ENCODE peak calls at places on chromosomes 13 and 19, in ten cellular contexts. One of them, this sample, is unnamed.

GRCh38 chr13:40187836-40188591 is 478.4 kb downstream of the FOXO1 start:
- DNase-seq in retinal pigment epithelial cell: peak
- DNase-seq in H7: peak
- DNase-seq in stimulated activated CD4-positive, alpha-beta T cell treated with anti-CD3 and anti-CD28 coated beads, Interleukin-2, amount 100 ng/mL, for 48 hours: peak
- DNase-seq in activated CD4-positive, alpha-beta T cell treated with anti-CD3 and anti-CD28 coated beads for 1 hour: peak
- DNase-seq in fibroblast of villous mesenchyme: peak
- DNase-seq in C1 segment of cervical spinal cord: no peak
- DNase-seq in NB4: no peak
- DNase-seq in kidney: no peak
- DNase-seq in fibroblast of the conjunctiva: no peak
- DNase-seq in this sample: no peak

GRCh38 chr19:21610787-21611186 is 105.4 kb downstream of the ZNF429 start:
- DNase-seq in retinal pigment epithelial cell: no peak
- DNase-seq in H7: no peak
- DNase-seq in stimulated activated CD4-positive, alpha-beta T cell treated with anti-CD3 and anti-CD28 coated beads, Interleukin-2, amount 100 ng/mL, for 48 hours: no peak
- DNase-seq in activated CD4-positive, alpha-beta T cell treated with anti-CD3 and anti-CD28 coated beads for 1 hour: no peak
- DNase-seq in fibroblast of villous mesenchyme: no peak
- DNase-seq in C1 segment of cervical spinal cord: no peak
- DNase-seq in NB4: no peak
- DNase-seq in kidney: no peak
- DNase-seq in fibroblast of the conjunctiva: no peak
- DNase-seq in this sample: no peak

GRCh38 chr19:10552596-10553053 is 8.9 kb downstream of the ATG4D start:
- DNase-seq in retinal pigment epithelial cell: no peak
- DNase-seq in H7: peak
- DNase-seq in stimulated activated CD4-positive, alpha-beta T cell treated with anti-CD3 and anti-CD28 coated beads, Interleukin-2, amount 100 ng/mL, for 48 hours: no peak
- DNase-seq in activated CD4-positive, alpha-beta T cell treated with anti-CD3 and anti-CD28 coated beads for 1 hour: no peak
- DNase-seq in fibroblast of villous mesenchyme: no peak
- DNase-seq in C1 segment of cervical spinal cord: no peak
- DNase-seq in NB4: peak
- DNase-seq in kidney: no peak
- DNase-seq in fibroblast of the conjunctiva: no peak
- DNase-seq in this sample: no peak

GRCh38 chr13:99617474-99618255 is 116.4 kb downstream of the TM9SF2 start:
- DNase-seq in retinal pigment epithelial cell: no peak
- DNase-seq in H7: peak
- DNase-seq in stimulated activated CD4-positive, alpha-beta T cell treated with anti-CD3 and anti-CD28 coated beads, Interleukin-2, amount 100 ng/mL, for 48 hours: peak
- DNase-seq in activated CD4-positive, alpha-beta T cell treated with anti-CD3 and anti-CD28 coated beads for 1 hour: no peak
- DNase-seq in fibroblast of villous mesenchyme: peak
- DNase-seq in C1 segment of cervical spinal cord: peak
- DNase-seq in NB4: peak
- DNase-seq in kidney: no peak
- DNase-seq in fibroblast of the conjunctiva: peak
- DNase-seq in this sample: peak

GRCh38 chr13:23488442-23488841 is 54.9 kb upstream of the SACS start:
- DNase-seq in retinal pigment epithelial cell: no peak
- DNase-seq in H7: no peak
- DNase-seq in stimulated activated CD4-positive, alpha-beta T cell treated with anti-CD3 and anti-CD28 coated beads, Interleukin-2, amount 100 ng/mL, for 48 hours: no peak
- DNase-seq in activated CD4-positive, alpha-beta T cell treated with anti-CD3 and anti-CD28 coated beads for 1 hour: no peak
- DNase-seq in fibroblast of villous mesenchyme: peak
- DNase-seq in C1 segment of cervical spinal cord: no peak
- DNase-seq in NB4: no peak
- DNase-seq in kidney: no peak
- DNase-seq in fibroblast of the conjunctiva: no peak
- DNase-seq in this sample: no peak

GRCh38 chr13:30235206-30235605 is 72.1 kb downstream of the KATNAL1 start:
- DNase-seq in retinal pigment epithelial cell: no peak
- DNase-seq in H7: no peak
- DNase-seq in stimulated activated CD4-positive, alpha-beta T cell treated with anti-CD3 and anti-CD28 coated beads, Interleukin-2, amount 100 ng/mL, for 48 hours: no peak
- DNase-seq in activated CD4-positive, alpha-beta T cell treated with anti-CD3 and anti-CD28 coated beads for 1 hour: no peak
- DNase-seq in fibroblast of villous mesenchyme: peak
- DNase-seq in C1 segment of cervical spinal cord: no peak
- DNase-seq in NB4: peak
- DNase-seq in kidney: no peak
- DNase-seq in fibroblast of the conjunctiva: no peak
- DNase-seq in this sample: no peak

GRCh38 chr19:13692096-13692495 is 72.2 kb upstream of the MRI1 start:
- DNase-seq in retinal pigment epithelial cell: peak
- DNase-seq in H7: no peak
- DNase-seq in stimulated activated CD4-positive, alpha-beta T cell treated with anti-CD3 and anti-CD28 coated beads, Interleukin-2, amount 100 ng/mL, for 48 hours: no peak
- DNase-seq in activated CD4-positive, alpha-beta T cell treated with anti-CD3 and anti-CD28 coated beads for 1 hour: no peak
- DNase-seq in fibroblast of villous mesenchyme: no peak
- DNase-seq in C1 segment of cervical spinal cord: peak
- DNase-seq in NB4: no peak
- DNase-seq in kidney: no peak
- DNase-seq in fibroblast of the conjunctiva: no peak
- DNase-seq in this sample: peak

GRCh38 chr19:50430888-50431342 is 1.8 kb upstream of the MYBPC2 start:
- DNase-seq in retinal pigment epithelial cell: no peak
- DNase-seq in H7: no peak
- DNase-seq in stimulated activated CD4-positive, alpha-beta T cell treated with anti-CD3 and anti-CD28 coated beads, Interleukin-2, amount 100 ng/mL, for 48 hours: no peak
- DNase-seq in activated CD4-positive, alpha-beta T cell treated with anti-CD3 and anti-CD28 coated beads for 1 hour: no peak
- DNase-seq in fibroblast of villous mesenchyme: no peak
- DNase-seq in C1 segment of cervical spinal cord: no peak
- DNase-seq in NB4: no peak
- DNase-seq in kidney: no peak
- DNase-seq in fibroblast of the conjunctiva: no peak
- DNase-seq in this sample: no peak

GRCh38 chr19:48413879-48414623 is 20.6 kb downstream of the GRIN2D start:
- DNase-seq in retinal pigment epithelial cell: no peak
- DNase-seq in H7: peak
- DNase-seq in stimulated activated CD4-positive, alpha-beta T cell treated with anti-CD3 and anti-CD28 coated beads, Interleukin-2, amount 100 ng/mL, for 48 hours: no peak
- DNase-seq in activated CD4-positive, alpha-beta T cell treated with anti-CD3 and anti-CD28 coated beads for 1 hour: no peak
- DNase-seq in fibroblast of villous mesenchyme: no peak
- DNase-seq in C1 segment of cervical spinal cord: no peak
- DNase-seq in NB4: peak
- DNase-seq in kidney: peak
- DNase-seq in fibroblast of the conjunctiva: no peak
- DNase-seq in this sample: no peak

GRCh38 chr19:14090509-14091085 is at the start of gene SAMD1:
- DNase-seq in retinal pigment epithelial cell: no peak
- DNase-seq in H7: peak
- DNase-seq in stimulated activated CD4-positive, alpha-beta T cell treated with anti-CD3 and anti-CD28 coated beads, Interleukin-2, amount 100 ng/mL, for 48 hours: peak
- DNase-seq in activated CD4-positive, alpha-beta T cell treated with anti-CD3 and anti-CD28 coated beads for 1 hour: peak
- DNase-seq in fibroblast of villous mesenchyme: peak
- DNase-seq in C1 segment of cervical spinal cord: peak
- DNase-seq in NB4: peak
- DNase-seq in kidney: peak
- DNase-seq in fibroblast of the conjunctiva: peak
- DNase-seq in this sample: peak

GRCh38 chr19:34838753-34839431 is 65.9 kb upstream of the ZNF599 start:
- DNase-seq in retinal pigment epithelial cell: no peak
- DNase-seq in H7: peak
- DNase-seq in stimulated activated CD4-positive, alpha-beta T cell treated with anti-CD3 and anti-CD28 coated beads, Interleukin-2, amount 100 ng/mL, for 48 hours: no peak
- DNase-seq in activated CD4-positive, alpha-beta T cell treated with anti-CD3 and anti-CD28 coated beads for 1 hour: no peak
- DNase-seq in fibroblast of villous mesenchyme: no peak
- DNase-seq in C1 segment of cervical spinal cord: no peak
- DNase-seq in NB4: peak
- DNase-seq in kidney: no peak
- DNase-seq in fibroblast of the conjunctiva: no peak
- DNase-seq in this sample: no peak

GRCh38 chr19:39024875-39025641 is 7.3 kb downstream of the FBXO27 start:
- DNase-seq in retinal pigment epithelial cell: no peak
- DNase-seq in H7: no peak
- DNase-seq in stimulated activated CD4-positive, alpha-beta T cell treated with anti-CD3 and anti-CD28 coated beads, Interleukin-2, amount 100 ng/mL, for 48 hours: no peak
- DNase-seq in activated CD4-positive, alpha-beta T cell treated with anti-CD3 and anti-CD28 coated beads for 1 hour: no peak
- DNase-seq in fibroblast of villous mesenchyme: no peak
- DNase-seq in C1 segment of cervical spinal cord: no peak
- DNase-seq in NB4: no peak
- DNase-seq in kidney: no peak
- DNase-seq in fibroblast of the conjunctiva: no peak
- DNase-seq in this sample: no peak

GRCh38 chr13:50713849-50714248 is 129.6 kb downstream of the DLEU7 start:
- DNase-seq in retinal pigment epithelial cell: no peak
- DNase-seq in H7: no peak
- DNase-seq in stimulated activated CD4-positive, alpha-beta T cell treated with anti-CD3 and anti-CD28 coated beads, Interleukin-2, amount 100 ng/mL, for 48 hours: no peak
- DNase-seq in activated CD4-positive, alpha-beta T cell treated with anti-CD3 and anti-CD28 coated beads for 1 hour: no peak
- DNase-seq in fibroblast of villous mesenchyme: peak
- DNase-seq in C1 segment of cervical spinal cord: no peak
- DNase-seq in NB4: peak
- DNase-seq in kidney: no peak
- DNase-seq in fibroblast of the conjunctiva: no peak
- DNase-seq in this sample: no peak

GRCh38 chr13:84651288-84651687 is 769.0 kb upstream of the SLITRK1 start:
- DNase-seq in retinal pigment epithelial cell: peak
- DNase-seq in H7: no peak
- DNase-seq in stimulated activated CD4-positive, alpha-beta T cell treated with anti-CD3 and anti-CD28 coated beads, Interleukin-2, amount 100 ng/mL, for 48 hours: no peak
- DNase-seq in activated CD4-positive, alpha-beta T cell treated with anti-CD3 and anti-CD28 coated beads for 1 hour: no peak
- DNase-seq in fibroblast of villous mesenchyme: peak
- DNase-seq in C1 segment of cervical spinal cord: no peak
- DNase-seq in NB4: no peak
- DNase-seq in kidney: no peak
- DNase-seq in fibroblast of the conjunctiva: peak
- DNase-seq in this sample: no peak

GRCh38 chr19:37930416-37930815 is 23.4 kb downstream of the SIPA1L3 start:
- DNase-seq in retinal pigment epithelial cell: no peak
- DNase-seq in H7: no peak
- DNase-seq in stimulated activated CD4-positive, alpha-beta T cell treated with anti-CD3 and anti-CD28 coated beads, Interleukin-2, amount 100 ng/mL, for 48 hours: no peak
- DNase-seq in activated CD4-positive, alpha-beta T cell treated with anti-CD3 and anti-CD28 coated beads for 1 hour: no peak
- DNase-seq in fibroblast of villous mesenchyme: no peak
- DNase-seq in C1 segment of cervical spinal cord: no peak
- DNase-seq in NB4: no peak
- DNase-seq in kidney: no peak
- DNase-seq in fibroblast of the conjunctiva: no peak
- DNase-seq in this sample: no peak

GRCh38 chr13:102128216-102128800 is 273.5 kb downstream of the FGF14 start:
- DNase-seq in retinal pigment epithelial cell: peak
- DNase-seq in H7: no peak
- DNase-seq in stimulated activated CD4-positive, alpha-beta T cell treated with anti-CD3 and anti-CD28 coated beads, Interleukin-2, amount 100 ng/mL, for 48 hours: no peak
- DNase-seq in activated CD4-positive, alpha-beta T cell treated with anti-CD3 and anti-CD28 coated beads for 1 hour: no peak
- DNase-seq in fibroblast of villous mesenchyme: peak
- DNase-seq in C1 segment of cervical spinal cord: no peak
- DNase-seq in NB4: peak
- DNase-seq in kidney: no peak
- DNase-seq in fibroblast of the conjunctiva: peak
- DNase-seq in this sample: no peak

GRCh38 chr19:13784731-13785452 is 10.4 kb upstream of the ZSWIM4 start:
- DNase-seq in retinal pigment epithelial cell: no peak
- DNase-seq in H7: peak
- DNase-seq in stimulated activated CD4-positive, alpha-beta T cell treated with anti-CD3 and anti-CD28 coated beads, Interleukin-2, amount 100 ng/mL, for 48 hours: peak
- DNase-seq in activated CD4-positive, alpha-beta T cell treated with anti-CD3 and anti-CD28 coated beads for 1 hour: peak
- DNase-seq in fibroblast of villous mesenchyme: peak
- DNase-seq in C1 segment of cervical spinal cord: peak
- DNase-seq in NB4: peak
- DNase-seq in kidney: peak
- DNase-seq in fibroblast of the conjunctiva: peak
- DNase-seq in this sample: peak

GRCh38 chr19:29529646-29530548 is 4.1 kb downstream of the VSTM2B start:
- DNase-seq in retinal pigment epithelial cell: no peak
- DNase-seq in H7: peak
- DNase-seq in stimulated activated CD4-positive, alpha-beta T cell treated with anti-CD3 and anti-CD28 coated beads, Interleukin-2, amount 100 ng/mL, for 48 hours: no peak
- DNase-seq in activated CD4-positive, alpha-beta T cell treated with anti-CD3 and anti-CD28 coated beads for 1 hour: no peak
- DNase-seq in fibroblast of villous mesenchyme: no peak
- DNase-seq in C1 segment of cervical spinal cord: no peak
- DNase-seq in NB4: no peak
- DNase-seq in kidney: no peak
- DNase-seq in fibroblast of the conjunctiva: no peak
- DNase-seq in this sample: no peak

GRCh38 chr19:45161715-45162463 is 1.1 kb upstream of the NKPD1 start:
- DNase-seq in retinal pigment epithelial cell: no peak
- DNase-seq in H7: peak
- DNase-seq in stimulated activated CD4-positive, alpha-beta T cell treated with anti-CD3 and anti-CD28 coated beads, Interleukin-2, amount 100 ng/mL, for 48 hours: no peak
- DNase-seq in activated CD4-positive, alpha-beta T cell treated with anti-CD3 and anti-CD28 coated beads for 1 hour: no peak
- DNase-seq in fibroblast of villous mesenchyme: peak
- DNase-seq in C1 segment of cervical spinal cord: no peak
- DNase-seq in NB4: no peak
- DNase-seq in kidney: peak
- DNase-seq in fibroblast of the conjunctiva: no peak
- DNase-seq in this sample: no peak

GRCh38 chr13:34502621-34503020 is 439.4 kb upstream of the NBEA start:
- DNase-seq in retinal pigment epithelial cell: no peak
- DNase-seq in H7: no peak
- DNase-seq in stimulated activated CD4-positive, alpha-beta T cell treated with anti-CD3 and anti-CD28 coated beads, Interleukin-2, amount 100 ng/mL, for 48 hours: no peak
- DNase-seq in activated CD4-positive, alpha-beta T cell treated with anti-CD3 and anti-CD28 coated beads for 1 hour: no peak
- DNase-seq in fibroblast of villous mesenchyme: no peak
- DNase-seq in C1 segment of cervical spinal cord: no peak
- DNase-seq in NB4: no peak
- DNase-seq in kidney: no peak
- DNase-seq in fibroblast of the conjunctiva: no peak
- DNase-seq in this sample: no peak

GRCh38 chr19:8575467-8575997 is 1.7 kb downstream of the MYO1F start:
- DNase-seq in retinal pigment epithelial cell: no peak
- DNase-seq in H7: peak
- DNase-seq in stimulated activated CD4-positive, alpha-beta T cell treated with anti-CD3 and anti-CD28 coated beads, Interleukin-2, amount 100 ng/mL, for 48 hours: no peak
- DNase-seq in activated CD4-positive, alpha-beta T cell treated with anti-CD3 and anti-CD28 coated beads for 1 hour: peak
- DNase-seq in fibroblast of villous mesenchyme: peak
- DNase-seq in C1 segment of cervical spinal cord: peak
- DNase-seq in NB4: peak
- DNase-seq in kidney: no peak
- DNase-seq in fibroblast of the conjunctiva: no peak
- DNase-seq in this sample: no peak

GRCh38 chr13:25821761-25822160 is 230.1 kb downstream of the SHISA2 start:
- DNase-seq in retinal pigment epithelial cell: no peak
- DNase-seq in H7: no peak
- DNase-seq in stimulated activated CD4-positive, alpha-beta T cell treated with anti-CD3 and anti-CD28 coated beads, Interleukin-2, amount 100 ng/mL, for 48 hours: no peak
- DNase-seq in activated CD4-positive, alpha-beta T cell treated with anti-CD3 and anti-CD28 coated beads for 1 hour: no peak
- DNase-seq in fibroblast of villous mesenchyme: no peak
- DNase-seq in C1 segment of cervical spinal cord: no peak
- DNase-seq in NB4: no peak
- DNase-seq in kidney: no peak
- DNase-seq in fibroblast of the conjunctiva: no peak
- DNase-seq in this sample: no peak

GRCh38 chr19:3266792-3267469 is 42.5 kb downstream of the CELF5 start:
- DNase-seq in retinal pigment epithelial cell: no peak
- DNase-seq in H7: no peak
- DNase-seq in stimulated activated CD4-positive, alpha-beta T cell treated with anti-CD3 and anti-CD28 coated beads, Interleukin-2, amount 100 ng/mL, for 48 hours: no peak
- DNase-seq in activated CD4-positive, alpha-beta T cell treated with anti-CD3 and anti-CD28 coated beads for 1 hour: no peak
- DNase-seq in fibroblast of villous mesenchyme: no peak
- DNase-seq in C1 segment of cervical spinal cord: no peak
- DNase-seq in NB4: no peak
- DNase-seq in kidney: no peak
- DNase-seq in fibroblast of the conjunctiva: no peak
- DNase-seq in this sample: no peak

GRCh38 chr13:111385182-111385857 is 64.9 kb downstream of the TEX29 start:
- DNase-seq in retinal pigment epithelial cell: no peak
- DNase-seq in H7: no peak
- DNase-seq in stimulated activated CD4-positive, alpha-beta T cell treated with anti-CD3 and anti-CD28 coated beads, Interleukin-2, amount 100 ng/mL, for 48 hours: no peak
- DNase-seq in activated CD4-positive, alpha-beta T cell treated with anti-CD3 and anti-CD28 coated beads for 1 hour: no peak
- DNase-seq in fibroblast of villous mesenchyme: no peak
- DNase-seq in C1 segment of cervical spinal cord: no peak
- DNase-seq in NB4: no peak
- DNase-seq in kidney: no peak
- DNase-seq in fibroblast of the conjunctiva: no peak
- DNase-seq in this sample: no peak

GRCh38 chr19:12064266-12065099 is at the start of gene ZNF844:
- DNase-seq in retinal pigment epithelial cell: peak
- DNase-seq in H7: peak
- DNase-seq in stimulated activated CD4-positive, alpha-beta T cell treated with anti-CD3 and anti-CD28 coated beads, Interleukin-2, amount 100 ng/mL, for 48 hours: peak
- DNase-seq in activated CD4-positive, alpha-beta T cell treated with anti-CD3 and anti-CD28 coated beads for 1 hour: peak
- DNase-seq in fibroblast of villous mesenchyme: peak
- DNase-seq in C1 segment of cervical spinal cord: peak
- DNase-seq in NB4: peak
- DNase-seq in kidney: peak
- DNase-seq in fibroblast of the conjunctiva: peak
- DNase-seq in this sample: peak

GRCh38 chr13:73171926-73172325 is 113.1 kb downstream of the KLF5 start:
- DNase-seq in retinal pigment epithelial cell: no peak
- DNase-seq in H7: peak
- DNase-seq in stimulated activated CD4-positive, alpha-beta T cell treated with anti-CD3 and anti-CD28 coated beads, Interleukin-2, amount 100 ng/mL, for 48 hours: no peak
- DNase-seq in activated CD4-positive, alpha-beta T cell treated with anti-CD3 and anti-CD28 coated beads for 1 hour: no peak
- DNase-seq in fibroblast of villous mesenchyme: peak
- DNase-seq in C1 segment of cervical spinal cord: no peak
- DNase-seq in NB4: no peak
- DNase-seq in kidney: no peak
- DNase-seq in fibroblast of the conjunctiva: no peak
- DNase-seq in this sample: no peak

GRCh38 chr13:70769771-70770326 is 661.6 kb upstream of the KLHL1 start:
- DNase-seq in retinal pigment epithelial cell: no peak
- DNase-seq in H7: no peak
- DNase-seq in stimulated activated CD4-positive, alpha-beta T cell treated with anti-CD3 and anti-CD28 coated beads, Interleukin-2, amount 100 ng/mL, for 48 hours: no peak
- DNase-seq in activated CD4-positive, alpha-beta T cell treated with anti-CD3 and anti-CD28 coated beads for 1 hour: no peak
- DNase-seq in fibroblast of villous mesenchyme: no peak
- DNase-seq in C1 segment of cervical spinal cord: no peak
- DNase-seq in NB4: no peak
- DNase-seq in kidney: no peak
- DNase-seq in fibroblast of the conjunctiva: no peak
- DNase-seq in this sample: no peak

GRCh38 chr13:31351376-31351775 is 151.6 kb downstream of the B3GLCT start:
- DNase-seq in retinal pigment epithelial cell: no peak
- DNase-seq in H7: no peak
- DNase-seq in stimulated activated CD4-positive, alpha-beta T cell treated with anti-CD3 and anti-CD28 coated beads, Interleukin-2, amount 100 ng/mL, for 48 hours: no peak
- DNase-seq in activated CD4-positive, alpha-beta T cell treated with anti-CD3 and anti-CD28 coated beads for 1 hour: no peak
- DNase-seq in fibroblast of villous mesenchyme: no peak
- DNase-seq in C1 segment of cervical spinal cord: no peak
- DNase-seq in NB4: no peak
- DNase-seq in kidney: no peak
- DNase-seq in fibroblast of the conjunctiva: no peak
- DNase-seq in this sample: no peak